ENCODE peak calls at places on chromosome 7, in ten cellular contexts. V, U, H, D, E, O, N, C, G and Z are unnamed samples.

GRCh38 chr7:12809476-12809875 is 122.0 kb downstream of the ARL4A start:
- DNase-seq in O (no peak), U (no peak), D (no peak), V (no peak), H (no peak), G (no peak), N (no peak), C (no peak), E (no peak), Z (no peak)

GRCh38 chr7:47988496-47989386 is 9.3 kb upstream of the HUS1 start:
- DNase-seq in G (peak), D (no peak), N (no peak), H (no peak), O (peak), C (peak), E (no peak), V (no peak), U (no peak), Z (peak)

GRCh38 chr7:157782041-157782440 is 445.2 kb downstream of the DNAJB6 start:
- DNase-seq in N (no peak), U (no peak), O (no peak), H (no peak), G (no peak), V (no peak), C (no peak), E (no peak), D (no peak), Z (no peak)

GRCh38 chr7:151895008-151895661 is 18.2 kb upstream of the PRKAG2 start:
- DNase-seq in E (no peak), D (no peak), C (no peak), O (no peak), U (no peak), V (no peak), N (no peak), G (no peak), H (peak), Z (no peak)

GRCh38 chr7:137890449-137890916 is 43.7 kb upstream of the DGKI start:
- DNase-seq in C (no peak), E (no peak), D (no peak), U (no peak), N (no peak), V (no peak), H (no peak), O (no peak), G (no peak), Z (no peak)

GRCh38 chr7:91949221-91950009 is 8.8 kb downstream of the AKAP9 start:
- DNase-seq in N (no peak), D (no peak), G (peak), V (no peak), C (no peak), E (no peak), H (no peak), U (no peak), O (peak), Z (no peak)

GRCh38 chr7:134201569-134202261 is 74.6 kb downstream of the LRGUK start:
- DNase-seq in G (no peak), D (no peak), O (no peak), N (no peak), U (no peak), V (no peak), E (no peak), H (no peak), C (no peak), Z (no peak)

GRCh38 chr7:157484411-157485081 is 147.7 kb downstream of the DNAJB6 start:
- DNase-seq in N (no peak), C (no peak), D (no peak), H (peak), G (no peak), U (no peak), V (no peak), O (no peak), E (no peak), Z (no peak)

GRCh38 chr7:117673367-117673766 is 193.5 kb downstream of the CFTR start:
- DNase-seq in D (no peak), C (no peak), E (peak), G (no peak), N (no peak), V (no peak), U (no peak), O (no peak), H (no peak), Z (peak)

GRCh38 chr7:135467207-135467711 is 42.6 kb downstream of the CNOT4 start:
- DNase-seq in U (no peak), G (no peak), V (no peak), D (no peak), C (no peak), E (no peak), O (no peak), H (no peak), N (peak), Z (peak)

GRCh38 chr7:151378496-151379192 is 31.2 kb downstream of the WDR86 start:
- DNase-seq in O (no peak), H (no peak), N (no peak), D (no peak), V (no peak), G (no peak), C (no peak), E (no peak), U (no peak), Z (no peak)

GRCh38 chr7:3267928-3268690 is 32.9 kb upstream of the SDK1 start:
- DNase-seq in G (peak), C (no peak), H (no peak), E (no peak), V (no peak), O (peak), D (no peak), U (no peak), N (no peak), Z (peak)

GRCh38 chr7:75945297-75946168 is 30.6 kb downstream of the POR start:
- DNase-seq in O (no peak), V (no peak), C (no peak), H (no peak), N (peak), D (no peak), U (no peak), G (no peak), E (no peak), Z (peak)

GRCh38 chr7:65477326-65477725 is 103.7 kb downstream of the ZNF92 start:
- DNase-seq in O (no peak), C (peak), N (no peak), U (no peak), G (no peak), V (no peak), E (no peak), H (no peak), D (no peak), Z (peak)

GRCh38 chr7:117728858-117729257 is 144.4 kb downstream of the CTTNBP2 start:
- DNase-seq in H (no peak), E (no peak), O (peak), G (no peak), U (no peak), C (no peak), N (no peak), D (no peak), V (no peak), Z (no peak)

GRCh38 chr7:30412810-30413504 is 65.6 kb downstream of the NOD1 start:
- DNase-seq in D (no peak), V (peak), H (no peak), C (peak), E (peak), N (peak), G (peak), U (no peak), O (peak), Z (peak)

DNA sequence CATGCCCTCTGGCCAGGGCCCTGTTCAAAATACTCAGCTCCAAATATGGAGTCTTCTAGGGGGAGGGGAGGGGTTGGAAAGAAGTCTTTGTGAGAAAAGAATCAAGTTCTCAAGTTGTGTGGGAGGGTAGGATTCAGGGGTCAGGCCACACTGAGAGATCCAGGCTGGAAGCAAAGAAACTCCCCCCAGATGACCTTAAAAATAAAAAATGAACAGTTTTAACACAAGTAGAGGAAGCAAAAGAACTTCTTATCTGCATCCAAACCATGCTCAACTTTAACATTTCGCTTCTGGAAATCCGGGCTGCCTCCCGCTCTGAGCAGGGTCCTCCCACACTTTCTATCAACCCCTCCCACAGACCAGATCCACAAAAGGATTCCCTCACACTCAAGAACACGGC is 44.1 kb downstream of the CYTH3 start:
- DNase-seq in N (no peak), G (peak), E (no peak), U (no peak), D (no peak), O (peak), C (no peak), V (no peak), H (no peak), Z (peak)
- H3K4me3 ChIP-seq in N (no peak), G (peak), E (no peak), U (no peak), D (no peak), O (no peak), C (no peak), V (no peak), H (peak), Z (no peak)

GRCh38 chr7:81783818-81784217 is 14.0 kb upstream of the HGF start:
- DNase-seq in D (no peak), V (no peak), O (no peak), G (no peak), E (no peak), H (no peak), N (no peak), U (no peak), C (no peak), Z (no peak)
- H3K4me3 ChIP-seq in D (no peak), V (no peak), O (no peak), G (no peak), E (no peak), H (no peak), N (no peak), U (no peak), C (no peak), Z (no peak)

DNA sequence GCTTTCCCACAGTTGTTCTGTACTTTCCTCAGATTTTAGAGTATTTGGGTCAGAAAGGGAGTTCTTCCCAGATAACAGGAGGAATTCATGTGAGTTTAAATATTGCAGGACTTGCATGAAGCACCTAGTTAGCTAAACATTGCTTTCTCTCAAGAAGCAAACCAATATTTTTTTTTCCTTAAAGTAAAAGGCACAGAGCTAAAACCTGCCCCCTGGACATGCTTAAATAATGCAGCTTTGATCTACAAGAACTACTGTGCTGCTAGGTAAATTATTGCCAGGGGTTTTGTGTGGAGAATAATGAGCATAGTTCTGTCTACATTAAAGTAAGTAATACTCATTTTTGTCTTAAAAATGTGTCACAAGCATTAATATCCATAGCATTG is 542 bp upstream of the SOSTDC1 start:
- DNase-seq in E (no peak), N (no peak), V (no peak), U (no peak), H (no peak), G (no peak), O (no peak), D (no peak), C (no peak), Z (no peak)
- H3K4me3 ChIP-seq in E (no peak), N (no peak), V (no peak), U (no peak), H (no peak), G (peak), O (peak), D (no peak), C (no peak), Z (no peak)

DNA sequence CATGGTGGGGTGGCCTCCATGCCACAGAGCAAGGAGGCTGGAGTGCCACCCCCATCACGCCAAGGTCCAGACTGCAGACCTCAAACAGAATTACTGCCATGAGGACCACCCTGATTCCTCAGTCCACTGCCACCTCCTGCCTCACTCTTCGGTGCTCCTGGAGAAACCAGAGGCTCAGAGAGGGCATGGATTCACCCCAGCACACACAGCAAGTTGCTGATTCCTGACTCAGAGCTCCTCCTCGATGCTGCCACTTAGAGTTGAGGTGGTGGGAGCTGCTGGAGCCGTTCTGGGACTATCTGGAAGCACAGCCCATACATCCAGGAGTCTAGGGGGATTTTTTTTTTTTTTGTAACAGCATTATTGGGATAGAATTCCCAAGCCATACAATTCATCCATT is 22.0 kb upstream of the MYL10 start:
- DNase-seq in N (no peak), D (no peak), V (no peak), O (no peak), H (no peak), C (no peak), G (no peak), U (no peak), E (no peak), Z (no peak)
- H3K4me3 ChIP-seq in N (peak), D (no peak), V (no peak), O (no peak), H (no peak), C (peak), G (no peak), U (no peak), E (no peak), Z (no peak)

GRCh38 chr7:159237022-159237421 is 92.4 kb upstream of the VIPR2 start:
- DNase-seq in O (no peak), H (no peak), G (no peak), N (no peak), U (no peak), C (no peak), D (no peak), E (no peak), V (no peak), Z (no peak)
- H3K4me3 ChIP-seq in O (no peak), H (no peak), G (no peak), N (no peak), U (no peak), C (no peak), D (no peak), E (no peak), V (no peak), Z (no peak)

GRCh38 chr7:80136276-80137045 is 1.8 kb downstream of the GNAI1 start:
- DNase-seq in E (no peak), H (no peak), O (peak), V (no peak), D (no peak), C (no peak), G (no peak), U (no peak), N (peak), Z (peak)

GRCh38 chr7:80137410-80137809 is 2.8 kb downstream of the GNAI1 start:
- DNase-seq in H (no peak), O (no peak), D (no peak), V (no peak), N (no peak), E (no peak), G (no peak), C (no peak), U (no peak), Z (no peak)

GRCh38 chr7:80140388-80140787 is 5.8 kb downstream of the GNAI1 start:
- DNase-seq in V (no peak), G (no peak), N (no peak), E (no peak), H (no peak), U (no peak), O (no peak), C (no peak), D (no peak), Z (no peak)

GRCh38 chr7:80135306-80136104 is 874 bp downstream of the GNAI1 start:
- DNase-seq in D (no peak), U (no peak), H (peak), E (no peak), N (peak), C (no peak), G (no peak), V (no peak), O (peak), Z (peak)

DNA sequence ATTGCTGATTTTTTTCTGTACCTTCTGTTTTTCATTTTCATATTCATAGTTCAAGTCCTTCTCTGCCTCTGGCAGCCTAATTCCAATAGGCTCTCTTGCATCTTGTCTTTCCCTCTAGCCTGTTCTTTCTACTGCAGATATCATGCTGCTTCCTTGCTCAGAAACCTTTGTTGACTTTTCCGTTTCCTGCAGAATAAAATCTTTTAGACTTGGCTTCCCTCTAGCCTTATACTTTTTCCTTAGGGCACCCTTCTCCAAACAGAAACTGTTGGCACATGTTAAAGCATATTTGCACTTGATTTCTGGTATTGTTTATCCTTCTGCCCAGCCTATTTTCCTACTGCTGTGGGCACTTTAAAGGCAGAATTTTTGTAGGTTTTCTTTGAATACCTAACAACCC is 4.5 kb downstream of the GNAI1 start:
- DNase-seq in O (no peak), C (no peak), D (no peak), U (no peak), H (no peak), E (no peak), G (no peak), N (no peak), V (peak), Z (no peak)
- H3K4me3 ChIP-seq in O (no peak), C (no peak), D (no peak), U (no peak), H (no peak), E (no peak), G (no peak), N (no peak), V (peak), Z (no peak)

GRCh38 chr7:148962823-148963582 is 65.3 kb downstream of the PDIA4 start:
- DNase-seq in H (peak), V (peak), N (peak), G (peak), O (peak), C (peak), D (peak), E (peak), U (peak), Z (peak)

GRCh38 chr7:148967032-148967372 is 61.3 kb downstream of the PDIA4 start:
- DNase-seq in U (no peak), D (no peak), N (no peak), H (no peak), E (no peak), G (no peak), O (no peak), V (no peak), C (no peak), Z (no peak)

GRCh38 chr7:148963583-148964509 is 64.5 kb downstream of the PDIA4 start:
- DNase-seq in O (peak), N (no peak), D (no peak), H (no peak), V (no peak), E (no peak), G (peak), U (no peak), C (no peak), Z (peak)

GRCh38 chr7:148962515-148962822 is 65.8 kb downstream of the PDIA4 start:
- DNase-seq in C (no peak), U (no peak), D (no peak), N (no peak), V (no peak), H (no peak), G (no peak), E (no peak), O (no peak), Z (no peak)

GRCh38 chr7:148964510-148965267 is 63.6 kb downstream of the PDIA4 start:
- DNase-seq in N (no peak), V (no peak), D (no peak), G (no peak), O (no peak), U (no peak), C (peak), E (no peak), H (no peak), Z (peak)
- H3K4me3 ChIP-seq in N (peak), V (no peak), D (no peak), G (peak), O (peak), U (no peak), C (no peak), E (peak), H (peak), Z (peak)

DNA sequence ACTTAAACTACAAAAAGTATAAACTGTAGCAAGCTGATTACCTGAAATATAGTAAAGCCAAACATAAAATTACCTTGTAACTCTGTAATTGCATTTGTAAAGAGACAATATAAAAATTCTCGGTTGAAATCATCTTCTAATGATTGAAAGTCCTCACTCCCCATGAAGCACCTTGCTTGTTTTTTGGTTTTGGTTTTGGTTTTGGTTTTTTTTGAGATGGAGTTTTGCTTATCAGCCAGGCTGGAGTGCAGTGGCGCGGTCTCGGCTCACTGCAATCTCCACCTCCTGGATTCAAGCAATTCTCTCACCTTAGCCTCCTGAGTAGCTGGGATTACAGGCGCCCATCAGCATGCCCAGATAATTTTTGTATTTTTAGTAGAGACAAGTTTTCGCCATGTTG is 33.9 kb upstream of the GPR37 start:
- DNase-seq in G (no peak), O (no peak), D (no peak), V (no peak), E (no peak), U (no peak), C (no peak), N (no peak), H (no peak), Z (no peak)
- H3K4me3 ChIP-seq in G (no peak), O (no peak), D (no peak), V (no peak), E (no peak), U (no peak), C (no peak), N (no peak), H (no peak), Z (no peak)

DNA sequence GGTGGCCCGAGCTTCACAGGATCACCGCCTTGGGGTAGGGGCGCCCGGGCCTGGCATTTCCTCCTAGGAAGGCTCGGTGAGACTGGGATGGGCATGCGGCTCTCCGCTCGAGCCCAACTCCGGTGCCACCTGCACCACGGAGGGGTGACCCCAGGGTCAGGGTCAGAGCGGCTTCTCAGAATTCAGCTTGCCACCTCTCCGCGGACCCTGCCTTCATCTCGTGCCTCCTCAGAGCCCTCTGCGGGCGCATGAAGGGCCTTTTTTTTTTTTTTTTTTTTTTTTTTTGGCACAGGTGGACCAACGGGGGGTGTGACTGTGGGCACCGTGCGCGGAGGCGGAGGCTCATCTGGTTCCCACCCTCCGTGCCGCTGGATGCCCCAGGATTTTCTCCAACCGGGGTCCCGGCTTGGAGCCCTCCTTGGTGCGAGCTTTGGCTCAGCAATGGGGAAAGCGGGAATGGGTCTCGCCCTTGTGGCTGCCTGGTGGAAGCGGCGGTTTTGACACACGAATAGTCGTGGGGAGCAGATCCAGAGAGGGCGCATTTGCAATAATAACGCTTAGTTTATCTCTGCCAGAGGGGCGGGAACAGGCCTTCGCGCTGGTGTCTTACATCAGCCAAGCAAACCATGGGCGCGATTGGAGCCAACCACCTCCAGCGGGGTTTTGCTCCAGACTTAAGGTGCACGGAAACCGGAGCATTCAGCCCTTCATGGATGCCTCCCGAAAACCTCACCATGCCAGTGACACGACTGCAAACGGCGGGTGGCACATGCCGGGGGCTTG is 5.0 kb upstream of the TNRC18 start:
- DNase-seq in E (no peak), G (peak), V (no peak), C (no peak), O (peak), N (peak), D (no peak), H (peak), U (no peak), Z (peak)
- H3K4me3 ChIP-seq in E (peak), G (peak), V (peak), C (no peak), O (peak), N (peak), D (no peak), H (peak), U (no peak), Z (peak)

GRCh38 chr7:95609277-95609971 is 13.1 kb upstream of the PDK4 start:
- DNase-seq in O (peak), E (peak), V (peak), D (no peak), G (peak), U (no peak), C (no peak), N (peak), H (no peak), Z (peak)
- H3K4me3 ChIP-seq in O (no peak), E (no peak), V (peak), D (no peak), G (no peak), U (no peak), C (no peak), N (peak), H (no peak), Z (no peak)